ENCODE peak calls at places on chromosomes 11 and 22, in ten cellular contexts. F is H9, R is mammary epithelial cell, C is IMR-90, Q is GM23338, U is K562, I is PC-3, W is neural progenitor cell, S is endothelial cell of umbilical vein, T is HCT116. E is an unnamed sample.

GRCh38 chr11:21893468-21893867 is 299.4 kb upstream of the ANO5 start:
- DNase-seq in F (no peak), R (no peak), C (no peak), Q (no peak), U (no peak), I (no peak), W (no peak), S (no peak), T (no peak), E (no peak)

GRCh38 chr11:33554219-33554618 is 146.4 kb downstream of the C11orf91 start:
- DNase-seq in F (no peak), R (no peak), C (no peak), Q (no peak), U (no peak), I (no peak), W (no peak), S (no peak), T (no peak), E (no peak)

GRCh38 chr11:85685131-85685819 is 720 bp downstream of the CCDC89 start:
- DNase-seq in F (peak; percentile 32), R (no peak), C (peak; percentile 68), Q (no peak), U (no peak), I (no peak), W (no peak), S (no peak), T (no peak), E (peak; percentile 28)

GRCh38 chr11:71474141-71474770 is 21.3 kb downstream of the NADSYN1 start:
- DNase-seq in F (no peak), R (no peak), C (no peak), Q (no peak), U (no peak), I (no peak), W (no peak), S (no peak), T (no peak), E (no peak)

GRCh38 chr11:92314499-92314898 is 89.9 kb downstream of the FAT3 start:
- DNase-seq in F (no peak), R (no peak), C (no peak), Q (no peak), U (no peak), I (no peak), W (no peak), S (no peak), T (no peak), E (no peak)

GRCh38 chr11:9461760-9462134 is 935 bp downstream of the ZNF143 start:
- DNase-seq in F (no peak), R (peak; percentile 17), C (peak; percentile 15), Q (no peak), U (no peak), I (peak; percentile 7), W (no peak), S (peak; percentile 49), T (no peak), E (peak; percentile 11)

GRCh38 chr22:19629331-19629719 is 85.0 kb upstream of the SEPTIN5 start:
- DNase-seq in F (peak; percentile 29), R (no peak), C (no peak), Q (no peak), U (no peak), I (no peak), W (no peak), S (no peak), T (no peak), E (no peak)

GRCh38 chr22:45638197-45638596 is 33.4 kb upstream of the ATXN10 start:
- DNase-seq in F (no peak), R (no peak), C (no peak), Q (no peak), U (no peak), I (no peak), W (no peak), S (no peak), T (no peak), E (no peak)

GRCh38 chr11:34366522-34366921 is 8.7 kb upstream of the ABTB2 start:
- DNase-seq in F (no peak), R (no peak), C (no peak), Q (peak; percentile 56), U (no peak), I (peak; percentile 70), W (no peak), S (peak; percentile 14), T (peak; percentile 73), E (peak; percentile 36)

GRCh38 chr22:41285820-41286638 is at the start of gene RANGAP1:
- DNase-seq in F (peak; percentile 99), R (peak; percentile 99), C (peak; percentile 98), Q (peak; percentile 99), U (peak; percentile 88), I (peak; percentile 96), W (peak; percentile 100), S (peak; percentile 99), T (peak; percentile 96), E (peak; percentile 89)
- TF ChIP-seq CTCF in F (no peak), R (peak; percentile 36), C (peak; percentile 25), Q (no peak), U (peak; percentile 2), I (no peak), W (no peak), S (no peak), T (no peak), E (no peak)

DNA sequence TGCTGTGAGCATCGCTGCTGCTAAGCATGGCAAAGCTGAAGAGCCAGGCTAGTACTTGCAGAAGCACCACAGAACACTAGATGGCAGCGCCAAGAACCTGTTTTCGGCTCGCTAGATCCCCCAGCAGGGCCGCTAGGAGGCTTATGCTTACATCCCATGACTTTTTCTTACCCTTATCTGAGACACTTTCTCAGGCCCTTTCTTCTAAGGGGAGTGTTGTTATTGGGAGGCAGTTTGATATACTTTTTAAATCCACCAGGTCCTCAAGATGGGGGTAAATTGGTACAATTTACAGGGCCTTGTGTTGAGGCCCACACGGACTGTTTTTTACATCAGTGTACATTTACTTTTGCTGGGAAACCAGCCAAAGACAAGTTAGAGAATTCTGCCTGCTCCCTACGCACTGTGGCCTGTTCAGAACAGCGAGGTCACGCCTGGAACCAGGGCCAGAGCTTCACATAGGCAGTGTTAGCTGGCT is 4.0 kb downstream of the TRIM6 start:
- DNase-seq in F (peak; percentile 81), R (no peak), C (peak; percentile 90), Q (peak; percentile 92), U (peak; percentile 45), I (peak; percentile 72), W (peak; percentile 90), S (peak; percentile 91), T (peak; percentile 81), E (peak; percentile 53)
- H2AFZ ChIP-seq in F (no peak overlapping the region), R (no peak overlapping the region), C (peak overlapping the region; percentile 44), Q (no peak overlapping the region), U (peak overlapping the region; percentile 73), I (no peak overlapping the region), W (peak overlapping the region; percentile 78), S (peak overlapping the region; percentile 96), T (peak overlapping the region; percentile 94), E (no peak overlapping the region)

GRCh38 chr22:30238136-30238535 is 8.4 kb downstream of the LIF start:
- DNase-seq in F (no peak), R (no peak), C (no peak), Q (no peak), U (no peak), I (no peak), W (no peak), S (no peak), T (no peak), E (no peak)
- TF ChIP-seq CTCF in F (no peak), R (no peak), C (no peak), Q (no peak), U (no peak), I (no peak), W (no peak), S (no peak), T (no peak), E (no peak)

GRCh38 chr11:68303083-68303482 is 9.3 kb upstream of the LRP5 start:
- DNase-seq in F (no peak), R (no peak), C (no peak), Q (no peak), U (no peak), I (no peak), W (no peak), S (no peak), T (no peak), E (no peak)
- H2AFZ ChIP-seq in F (no peak overlapping the region), R (no peak overlapping the region), C (no peak overlapping the region), Q (no peak overlapping the region), U (peak overlapping the region; percentile 53), I (peak overlapping the region; percentile 51), W (no peak overlapping the region), S (no peak overlapping the region), T (no peak overlapping the region), E (no peak overlapping the region)

GRCh38 chr22:31995046-31995445 is 48.0 kb upstream of the SLC5A1 start:
- DNase-seq in F (no peak), R (no peak), C (no peak), Q (peak; percentile 69), U (no peak), I (peak; percentile 4), W (peak; percentile 18), S (no peak), T (no peak), E (no peak)
- TF ChIP-seq CTCF in F (peak; percentile 63), R (peak; percentile 23), C (peak; percentile 4), Q (peak; percentile 61), U (no peak), I (peak; percentile 37), W (peak; percentile 49), S (no peak), T (no peak), E (peak; percentile 37)

DNA sequence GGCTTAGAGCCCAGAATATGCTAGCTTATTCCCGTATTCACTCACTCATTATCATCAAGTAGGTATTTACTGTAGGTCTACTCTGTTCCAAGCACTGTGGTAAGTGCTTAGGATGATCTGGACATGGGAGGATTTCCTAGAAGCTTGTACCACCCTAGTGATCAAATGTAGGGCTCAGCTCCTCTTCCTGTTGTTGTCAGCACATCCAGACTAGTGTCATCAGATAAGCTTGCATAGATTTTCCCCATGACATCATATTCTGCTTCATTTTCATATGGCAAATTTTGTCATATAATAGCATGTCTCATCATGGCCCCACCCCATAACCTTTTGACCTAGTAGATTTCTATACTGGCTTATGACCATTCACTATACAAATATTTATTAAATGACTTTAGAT is 19.3 kb upstream of the NUCB2 start:
- DNase-seq in F (no peak), R (peak; percentile 63), C (peak; percentile 78), Q (no peak), U (no peak), I (peak; percentile 68), W (no peak), S (no peak), T (no peak), E (no peak)
- H2AFZ ChIP-seq in F (no peak overlapping the region), R (peak overlapping the region; percentile 60), C (peak overlapping the region; percentile 73), Q (no peak overlapping the region), U (peak overlapping the region; percentile 56), I (no peak overlapping the region), W (no peak overlapping the region), S (peak overlapping the region; percentile 0), T (no peak overlapping the region), E (no peak overlapping the region)